ENCODE peak calls at places on chromosomes 4 and X, in four cellular contexts. E is body of pancreas, J is glutamatergic neuron, M is fibroblast of mammary gland. O is an unnamed sample.

GRCh38 chr4:8728536-8729407 is 136.2 kb downstream of the CPZ start:
- DNase-seq in E (peak; percentile 4), J (no peak), M (no peak), O (peak; percentile 80)

GRCh38 chr4:20394471-20394870 is 142.8 kb downstream of the SLIT2 start:
- DNase-seq in E (no peak), J (no peak), M (no peak), O (no peak)

GRCh38 chrX:118565853-118566252 is 70.2 kb downstream of the DOCK11 start:
- DNase-seq in E (no peak), J (no peak), M (no peak), O (no peak)

GRCh38 chr4:751676-752075 is 46.0 kb downstream of the PCGF3 start:
- DNase-seq in E (no peak), J (no peak), M (peak; percentile 54), O (no peak)

GRCh38 chrX:10221651-10222050 is 64.9 kb downstream of the CLCN4 start:
- DNase-seq in E (no peak), J (no peak), M (no peak), O (no peak)

GRCh38 chr4:96974295-96974694 is 1134.4 kb downstream of the PDHA2 start:
- DNase-seq in E (no peak), J (no peak), M (no peak), O (no peak)

GRCh38 chrX:50747471-50747900 is 66.5 kb downstream of the SHROOM4 start:
- DNase-seq in E (no peak), J (peak; percentile 13), M (peak; percentile 30), O (no peak)

GRCh38 chr4:20844311-20844710 is 144.1 kb downstream of the PACRGL start:
- DNase-seq in E (no peak), J (no peak), M (no peak), O (no peak)

GRCh38 chr4:121764702-121765367 is at the start of gene SMIM43:
- DNase-seq in E (no peak), J (peak; percentile 51), M (no peak), O (no peak)

GRCh38 chrX:132180929-132181328 is 38.3 kb downstream of the RAP2C start:
- DNase-seq in E (no peak), J (no peak), M (no peak), O (no peak)

GRCh38 chrX:76253432-76253831 is 80.6 kb downstream of the PBDC1 start:
- DNase-seq in E (no peak), J (peak; percentile 25), M (peak; percentile 46), O (no peak)

GRCh38 chrX:11753668-11754067 is 4.4 kb upstream of the MSL3 start:
- DNase-seq in E (no peak), J (no peak), M (no peak), O (no peak)

GRCh38 chr4:147003956-147004580 is 58.4 kb upstream of the TTC29 start:
- DNase-seq in E (no peak), J (no peak), M (no peak), O (no peak)

GRCh38 chr4:162241857-162242256 is 78.1 kb upstream of the FSTL5 start:
- DNase-seq in E (no peak), J (no peak), M (no peak), O (no peak)

GRCh38 chr4:123037809-123038208 is 115.4 kb upstream of the NUDT6 start:
- DNase-seq in E (no peak), J (no peak), M (peak; percentile 53), O (no peak)

GRCh38 chrX:10078266-10078665 is 78.5 kb upstream of the CLCN4 start:
- DNase-seq in E (no peak), J (no peak), M (no peak), O (no peak)

GRCh38 chrX:151713859-151714258 is 2.0 kb upstream of the FATE1 start:
- DNase-seq in E (no peak), J (peak; percentile 36), M (no peak), O (no peak)
- TF ChIP-seq CTCF in E (peak; percentile 31), J (peak; percentile 36), M (peak; percentile 46), O (no peak)

GRCh38 chrX:104113237-104113965 is 1.1 kb downstream of the ZCCHC18 start:
- DNase-seq in E (peak; percentile 52), J (peak; percentile 63), M (peak; percentile 38), O (no peak)
- TF ChIP-seq CTCF in E (peak; percentile 57), J (peak; percentile 33), M (peak; percentile 31), O (peak; percentile 59)

DNA sequence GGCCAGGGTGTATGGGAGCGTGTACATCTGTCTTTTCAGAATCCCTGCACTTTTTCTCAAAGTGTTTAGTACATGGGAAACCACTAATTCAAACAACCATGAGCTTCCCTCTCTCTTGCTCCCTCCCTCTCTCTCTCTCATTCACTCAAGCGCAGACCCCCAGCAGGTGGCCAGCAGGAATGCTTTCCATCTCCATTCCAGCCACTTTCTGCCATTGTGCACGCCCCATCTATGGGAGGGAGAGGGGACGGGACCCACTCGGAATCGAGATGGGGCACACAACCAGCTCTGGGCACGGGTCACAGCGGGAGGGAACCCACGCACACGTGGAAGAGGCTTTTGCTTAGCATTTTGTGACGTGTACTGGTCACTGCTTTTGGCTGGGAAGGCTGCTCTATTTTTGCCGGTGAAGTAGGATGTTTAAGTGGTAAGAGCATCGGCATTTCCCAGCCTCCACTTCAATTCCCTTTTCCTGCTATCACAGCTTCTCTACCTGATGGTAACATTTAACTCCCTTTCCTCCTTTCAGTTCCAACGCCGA is 84.3 kb downstream of the IRF2 start:
- DNase-seq in E (no peak), J (no peak), M (no peak), O (no peak)
- TF ChIP-seq CTCF in E (no peak), J (no peak), M (no peak), O (no peak)

GRCh38 chr4:4727536-4727935 is 131.9 kb upstream of the MSX1 start:
- DNase-seq in E (no peak), J (no peak), M (no peak), O (no peak)

GRCh38 chr4:4720671-4721070 is 138.8 kb upstream of the MSX1 start:
- DNase-seq in E (no peak), J (peak; percentile 49), M (no peak), O (no peak)

GRCh38 chr4:4730214-4730613 is 129.3 kb upstream of the MSX1 start:
- DNase-seq in E (no peak), J (no peak), M (no peak), O (no peak)

GRCh38 chr4:4721636-4722035 is 137.8 kb upstream of the MSX1 start:
- DNase-seq in E (no peak), J (no peak), M (no peak), O (no peak)

DNA sequence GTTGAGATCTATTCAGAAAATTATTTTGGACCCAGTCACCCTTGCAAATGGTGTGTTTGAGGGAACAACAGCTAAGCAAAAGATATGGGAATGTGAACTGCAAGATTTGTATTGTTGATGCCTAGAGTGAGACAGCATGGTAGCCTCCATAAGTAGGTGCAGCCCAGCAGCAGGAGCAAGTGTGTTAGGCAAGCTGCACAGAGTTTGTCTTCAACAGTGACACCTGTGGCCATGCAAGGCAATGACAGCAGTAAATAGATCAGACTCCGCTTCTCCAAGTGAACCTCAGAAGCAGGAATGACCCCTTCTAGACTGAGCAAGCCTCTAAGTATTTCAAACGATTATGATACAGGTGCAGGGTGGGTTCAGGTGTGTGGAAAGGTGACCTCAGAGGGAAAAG is 133.4 kb upstream of the MSX1 start:
- DNase-seq in E (no peak), J (no peak), M (no peak), O (no peak)
- TF ChIP-seq CTCF in E (no peak), J (peak; percentile 45), M (peak; percentile 36), O (peak; percentile 22)

DNA sequence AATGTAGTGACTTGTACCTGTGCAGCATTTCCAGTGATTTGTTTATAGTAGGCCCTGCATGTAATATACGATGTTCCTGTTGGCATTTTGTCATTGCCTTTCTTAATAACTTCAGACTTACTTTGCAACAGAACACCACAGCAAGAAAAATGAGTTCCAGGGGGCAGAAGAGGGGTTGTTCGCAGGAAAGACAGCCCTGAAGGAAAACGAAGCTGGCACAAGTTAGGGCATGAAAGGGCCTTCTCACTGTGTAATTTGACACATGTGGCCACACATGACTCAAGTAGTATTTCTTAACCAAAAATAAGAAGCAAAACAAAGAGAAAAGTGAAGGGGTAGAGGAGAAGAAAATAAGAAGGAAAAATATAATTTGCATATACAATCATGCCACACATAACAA is 265.8 kb upstream of the SMIM31 start:
- DNase-seq in E (no peak), J (no peak), M (no peak), O (no peak)
- TF ChIP-seq CTCF in E (no peak), J (no peak), M (no peak), O (no peak)

GRCh38 chrX:68234171-68234910 is 199.0 kb downstream of the OPHN1 start:
- DNase-seq in E (no peak), J (no peak), M (no peak), O (no peak)

DNA sequence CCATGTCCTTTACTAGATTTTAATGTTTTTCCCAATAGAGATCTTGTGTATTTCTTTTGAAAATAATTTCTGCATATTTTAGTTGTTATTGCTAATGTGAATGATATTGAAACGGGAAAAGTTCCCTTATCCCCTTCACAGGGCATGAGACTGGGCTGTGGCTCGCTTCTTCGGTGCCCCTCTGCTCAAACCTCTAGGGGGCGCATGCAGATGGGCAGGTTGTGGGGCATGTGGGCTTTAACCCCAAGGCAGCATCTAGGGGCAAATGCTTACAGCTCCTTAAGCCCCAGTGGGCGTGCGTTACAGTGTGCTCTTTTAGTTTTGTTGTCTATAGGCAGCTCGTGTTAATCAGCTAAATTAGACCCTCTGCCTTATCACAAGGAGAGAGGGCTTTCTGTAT is 194.7 kb downstream of the OPHN1 start:
- DNase-seq in E (no peak), J (peak; percentile 15), M (no peak), O (no peak)
- TF ChIP-seq CTCF in E (no peak), J (peak; percentile 27), M (peak; percentile 46), O (peak; percentile 33)

GRCh38 chr4:68518889-68519288 is 57.2 kb downstream of the UGT2B17 start:
- DNase-seq in E (no peak), J (no peak), M (no peak), O (no peak)

DNA sequence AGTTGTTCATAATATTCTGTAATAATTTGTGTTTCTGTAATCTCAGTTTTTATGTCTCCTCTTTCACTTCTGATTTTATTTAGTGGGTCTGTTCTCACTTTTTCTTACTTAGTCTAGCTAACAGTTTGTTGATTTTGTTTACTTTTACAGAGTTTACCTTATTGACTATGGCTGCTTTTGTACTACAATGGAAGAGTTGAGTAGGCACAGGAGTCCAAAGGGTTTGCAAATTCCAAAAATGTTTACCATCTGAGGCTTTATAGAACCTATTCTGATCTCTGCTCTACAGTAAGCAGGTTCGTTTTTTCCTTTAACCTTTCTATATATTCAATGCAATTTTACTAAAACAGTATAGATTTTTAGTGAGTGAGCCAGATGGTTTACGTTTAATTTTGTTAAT is 55.1 kb downstream of the UGT2B17 start:
- DNase-seq in E (no peak), J (no peak), M (no peak), O (no peak)
- TF ChIP-seq CTCF in E (no peak), J (no peak), M (no peak), O (no peak)

GRCh38 chrX:134572816-134573682 is 85.2 kb downstream of the PLAC1 start:
- DNase-seq in E (no peak), J (no peak), M (peak; percentile 22), O (no peak)
- TF ChIP-seq CTCF in E (no peak), J (no peak), M (no peak), O (no peak)